ENCODE peak calls at places on chromosomes 6 and 20, in four cellular contexts. A, U, G and E are unnamed samples.
A peak's percentile ranks its signal among the peaks of the same experiment; 100 is the strongest.

GRCh38 chr6:56363796-56364195 is 116.4 kb upstream of the COL21A1 start:
- DNase-seq in A (no peak), U (no peak), G (no peak), E (no peak)

GRCh38 chr6:16762265-16762546 is 946 bp upstream of the ATXN1 start:
- DNase-seq in A (peak; percentile 21), U (no peak), G (no peak), E (no peak)

GRCh38 chr6:45812937-45813336 is 202.7 kb downstream of the CLIC5 start:
- DNase-seq in A (no peak), U (no peak), G (no peak), E (no peak)

GRCh38 chr6:42095776-42096541 is 45.6 kb downstream of the TAF8 start:
- DNase-seq in A (no peak), U (no peak), G (no peak), E (peak; percentile 21)

GRCh38 chr20:3871549-3872265 is 17.5 kb upstream of the PANK2 start:
- DNase-seq in A (no peak), U (no peak), G (no peak), E (no peak)

GRCh38 chr6:56593801-56594318 is 48.8 kb downstream of the DST start:
- DNase-seq in A (no peak), U (no peak), G (no peak), E (no peak)

GRCh38 chr6:48825501-48826317 is 637.3 kb downstream of the MMUT start:
- DNase-seq in A (no peak), U (no peak), G (no peak), E (no peak)

GRCh38 chr20:59774204-59774641 is 159.2 kb downstream of the SYCP2 start:
- DNase-seq in A (no peak), U (no peak), G (no peak), E (no peak)

GRCh38 chr6:65633516-65633915 is 73.5 kb downstream of the EYS start:
- DNase-seq in A (no peak), U (no peak), G (no peak), E (no peak)

GRCh38 chr6:7085911-7086310 is 21.9 kb upstream of the RREB1 start:
- DNase-seq in A (no peak), U (peak; percentile 66), G (peak; percentile 46), E (peak; percentile 71)

GRCh38 chr6:53728570-53729194 is 63.1 kb upstream of the KLHL31 start:
- DNase-seq in A (peak; percentile 78), U (peak; percentile 78), G (no peak), E (peak; percentile 24)

GRCh38 chr6:7559196-7559595 is 17.7 kb downstream of the DSP start:
- DNase-seq in A (no peak), U (no peak), G (no peak), E (no peak)

GRCh38 chr6:122753688-122754056 is 25.8 kb upstream of the FABP7 start:
- DNase-seq in A (no peak), U (no peak), G (no peak), E (no peak)

GRCh38 chr6:68976260-68976659 is 341.2 kb downstream of the ADGRB3 start:
- DNase-seq in A (no peak), U (no peak), G (no peak), E (no peak)
- TF ChIP-seq CTCF in A (no peak), U (no peak), G (no peak), E (no peak)

GRCh38 chr6:38179794-38180430 is 360.4 kb downstream of the ZFAND3 start:
- DNase-seq in A (no peak), U (no peak), G (no peak), E (no peak)
- TF ChIP-seq CTCF in A (no peak), U (no peak), G (no peak), E (no peak)

GRCh38 chr20:49914310-49915117 is 815 bp downstream of the SPATA2 start:
- DNase-seq in A (no peak), U (peak; percentile 53), G (no peak), E (no peak)
- TF ChIP-seq CTCF in A (no peak), U (no peak), G (no peak), E (no peak)

GRCh38 chr20:2402271-2402980 is 21.7 kb downstream of the TGM6 start:
- DNase-seq in A (peak; percentile 16), U (no peak), G (no peak), E (no peak)
- TF ChIP-seq CTCF in A (no peak), U (no peak), G (no peak), E (no peak)

GRCh38 chr6:26250806-26251075 is 114.3 kb upstream of the BTN3A2 start:
- DNase-seq in A (no peak), U (no peak), G (no peak), E (no peak)

GRCh38 chr6:26251354-26252081 is 113.5 kb upstream of the BTN3A2 start:
- DNase-seq in A (peak; percentile 79), U (no peak), G (no peak), E (peak; percentile 57)

GRCh38 chr6:26246553-26246952 is 118.4 kb upstream of the BTN3A2 start:
- DNase-seq in A (no peak), U (no peak), G (no peak), E (no peak)

GRCh38 chr6:26249709-26249958 is 115.4 kb upstream of the BTN3A2 start:
- DNase-seq in A (no peak), U (no peak), G (no peak), E (no peak)

GRCh38 chr6:26249959-26250805 is 114.8 kb upstream of the BTN3A2 start:
- DNase-seq in A (peak; percentile 81), U (no peak), G (no peak), E (peak; percentile 57)
- TF ChIP-seq CTCF in A (peak; percentile 35), U (no peak), G (no peak), E (peak; percentile 15)

DNA sequence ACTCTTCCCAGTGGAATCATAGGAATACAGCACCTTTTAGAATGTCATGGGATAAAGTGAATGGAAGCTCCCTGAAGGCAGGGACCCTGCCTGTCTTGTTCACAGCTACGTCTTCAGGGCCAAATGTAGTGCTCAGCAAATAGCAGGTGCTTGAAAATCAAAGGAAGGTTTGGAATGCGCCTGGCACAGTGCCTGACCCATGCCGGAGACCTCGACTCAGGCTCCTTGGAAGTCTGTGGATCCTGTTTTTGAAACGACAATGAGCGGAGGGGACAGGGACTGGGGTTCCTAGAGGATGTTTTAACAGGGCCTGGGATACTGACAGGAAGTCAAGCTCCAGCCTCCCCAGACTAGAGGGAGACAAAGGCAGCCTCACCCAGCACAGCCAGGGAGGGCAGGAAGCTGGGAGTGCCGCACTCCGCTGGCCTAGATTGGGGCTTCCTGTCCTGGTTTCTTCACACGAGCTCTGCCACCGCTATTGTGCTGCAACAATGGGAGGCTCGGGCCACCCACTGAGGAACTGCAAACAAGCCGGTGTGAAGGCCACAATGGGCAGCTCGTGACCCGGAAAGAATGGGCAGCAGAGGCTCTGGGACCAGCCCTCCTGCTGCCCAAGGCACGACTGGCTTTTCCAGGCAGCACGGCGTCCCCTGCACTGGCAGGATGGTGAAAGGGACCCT is 76.7 kb downstream of the PREX1 start:
- DNase-seq in A (peak; percentile 21), U (no peak), G (no peak), E (peak; percentile 63)
- TF ChIP-seq CTCF in A (no peak), U (no peak), G (no peak), E (no peak)

GRCh38 chr20:29763821-29764511 is 1493.5 kb upstream of the DEFB115 start:
- DNase-seq in A (no peak), U (no peak), G (no peak), E (no peak)
- TF ChIP-seq CTCF in A (no peak), U (no peak), G (no peak), E (no peak)